ENCODE peak calls at places on chromosome 13, in seven cellular contexts. T is left lung, L is left ventricle myocardium inferior, R is cardiac fibroblast, U is pancreas, P is AG04449, S is suprapubic skin. W is an unnamed sample.

GRCh38 chr13:102244617-102245227 is 157.1 kb downstream of the FGF14 start:
- DNase-seq in S (no peak), U (no peak), R (no peak), T (no peak), P (no peak), L (no peak), W (no peak)

GRCh38 chr13:29532821-29533220 is 62.7 kb downstream of the SLC7A1 start:
- DNase-seq in U (no peak), R (no peak), T (peak), S (no peak), L (no peak), P (no peak), W (no peak)

GRCh38 chr13:22130254-22130653 is 459.4 kb downstream of the FGF9 start:
- DNase-seq in L (no peak), U (no peak), P (no peak), T (no peak), R (no peak), S (no peak), W (no peak)

GRCh38 chr13:99797716-99798115 is 173.9 kb downstream of the ZIC5 start:
- DNase-seq in U (no peak), P (no peak), R (no peak), S (no peak), T (no peak), L (no peak), W (no peak)

GRCh38 chr13:79445968-79446645 is 34.8 kb upstream of the NDFIP2 start:
- DNase-seq in U (no peak), L (no peak), T (no peak), P (no peak), R (no peak), S (no peak), W (no peak)

GRCh38 chr13:27117947-27118346 is 53.7 kb downstream of the USP12 start:
- DNase-seq in S (no peak), R (no peak), L (no peak), U (no peak), P (no peak), T (no peak), W (no peak)

GRCh38 chr13:99548448-99548847 is 47.2 kb downstream of the TM9SF2 start:
- DNase-seq in S (no peak), L (no peak), R (no peak), T (no peak), U (no peak), P (no peak), W (no peak)

GRCh38 chr13:43516401-43516826 is 270.4 kb downstream of the ENOX1 start:
- DNase-seq in T (no peak), R (peak), S (no peak), U (no peak), L (no peak), P (peak), W (peak)

GRCh38 chr13:43078399-43078798 is 55.0 kb downstream of the DNAJC15 start:
- DNase-seq in T (no peak), R (no peak), L (no peak), S (no peak), P (no peak), U (no peak), W (no peak)

GRCh38 chr13:79457948-79458347 is 23.0 kb upstream of the NDFIP2 start:
- DNase-seq in U (no peak), S (no peak), L (no peak), T (no peak), P (no peak), R (peak), W (peak)

GRCh38 chr13:97262058-97262457 is 39.9 kb downstream of the MBNL2 start:
- DNase-seq in T (no peak), P (no peak), S (no peak), L (no peak), U (no peak), R (no peak), W (no peak)

GRCh38 chr13:46596501-46596900 is 43.5 kb downstream of the LRCH1 start:
- DNase-seq in U (no peak), T (no peak), S (no peak), L (no peak), R (no peak), P (no peak), W (no peak)

GRCh38 chr13:100645382-100645781 is 29.2 kb downstream of the TMTC4 start:
- DNase-seq in S (no peak), P (no peak), R (no peak), T (no peak), U (no peak), L (no peak), W (no peak)

GRCh38 chr13:50319603-50320296 is 304.5 kb downstream of the KCNRG start:
- DNase-seq in R (peak), T (no peak), L (no peak), P (peak), U (no peak), S (no peak), W (no peak)

GRCh38 chr13:41694902-41695301 is 237.6 kb downstream of the RGCC start:
- DNase-seq in U (no peak), S (no peak), R (peak), P (peak), L (peak), T (no peak), W (peak)

GRCh38 chr13:65660696-65661095 is 1569.4 kb downstream of the PCDH9 start:
- DNase-seq in T (no peak), L (no peak), P (no peak), R (no peak), U (no peak), S (no peak), W (no peak)

GRCh38 chr13:19596960-19597361 is 35.6 kb upstream of the TPTE2 start:
- DNase-seq in L (no peak), R (no peak), P (no peak), T (no peak), U (no peak), S (no peak), W (no peak)

GRCh38 chr13:27965740-27966640 is 3.1 kb downstream of the CDX2 start:
- DNase-seq in L (no peak), S (no peak), T (no peak), U (peak), P (no peak), R (no peak), W (no peak)

GRCh38 chr13:97627566-97627965 is 193.6 kb downstream of the RAP2A start:
- DNase-seq in T (no peak), P (peak), U (no peak), R (peak), S (no peak), L (peak), W (peak)

GRCh38 chr13:48334534-48335127 is 31.1 kb downstream of the RB1 start:
- DNase-seq in P (no peak), L (no peak), S (no peak), U (no peak), R (peak), T (no peak), W (no peak)

GRCh38 chr13:98216135-98216565 is 39.1 kb upstream of the RNF113B start:
- DNase-seq in L (peak), S (no peak), U (no peak), P (no peak), T (no peak), R (peak), W (peak)

GRCh38 chr13:110685305-110685704 is 20.6 kb downstream of the CARS2 start:
- DNase-seq in T (no peak), S (no peak), P (peak), U (no peak), R (no peak), L (no peak), W (no peak)

GRCh38 chr13:49435992-49436391 is 7.9 kb downstream of the CAB39L start:
- DNase-seq in U (no peak), P (no peak), L (no peak), S (no peak), T (no peak), R (peak), W (no peak)

GRCh38 chr13:98033277-98034247 is 80.1 kb downstream of the IPO5 start:
- DNase-seq in R (peak), U (no peak), L (no peak), P (peak), T (no peak), S (no peak), W (no peak)

GRCh38 chr13:48908381-48909087 is 67.2 kb upstream of the FNDC3A start:
- DNase-seq in T (no peak), L (no peak), S (no peak), R (peak), P (no peak), U (no peak), W (no peak)

GRCh38 chr13:29999492-30000372 is 149.3 kb upstream of the UBL3 start:
- DNase-seq in S (no peak), U (no peak), R (no peak), P (no peak), L (no peak), T (no peak), W (no peak)

GRCh38 chr13:98869408-98870090 is 108.3 kb downstream of the DOCK9 start:
- DNase-seq in R (peak), T (no peak), L (peak), S (no peak), P (no peak), U (no peak), W (no peak)

GRCh38 chr13:113804703-113805430 is 45.8 kb downstream of the TMEM255B start:
- DNase-seq in S (no peak), P (no peak), U (peak), R (no peak), L (peak), T (peak), W (no peak)
- TF ChIP-seq CTCF in S (no peak), P (no peak), U (no peak), R (no peak), L (no peak), T (no peak), W (no peak)

GRCh38 chr13:95267662-95268369 is 33.4 kb downstream of the ABCC4 start:
- DNase-seq in S (no peak), L (no peak), R (peak), U (no peak), P (peak), T (no peak), W (peak)
- H3K4me3 ChIP-seq in S (no peak), L (no peak), R (no peak), U (no peak), P (peak), T (no peak), W (no peak)

GRCh38 chr13:69935043-69935442 is 172.6 kb upstream of the ATXN8OS start:
- DNase-seq in L (no peak), S (no peak), R (no peak), U (no peak), T (no peak), P (no peak), W (no peak)
- TF ChIP-seq CTCF in L (no peak), S (no peak), R (no peak), U (no peak), T (no peak), P (no peak), W (no peak)

GRCh38 chr13:25493930-25494707 is 122.3 kb downstream of the ATP8A2 start:
- DNase-seq in L (no peak), S (no peak), R (no peak), P (no peak), T (no peak), U (no peak), W (no peak)

GRCh38 chr13:25490236-25490635 is 118.5 kb downstream of the ATP8A2 start:
- DNase-seq in S (no peak), U (no peak), R (no peak), P (no peak), L (no peak), T (no peak), W (no peak)

GRCh38 chr13:25494708-25495411 is 123.1 kb downstream of the ATP8A2 start:
- DNase-seq in U (no peak), P (no peak), S (no peak), T (no peak), L (no peak), R (no peak), W (no peak)

DNA sequence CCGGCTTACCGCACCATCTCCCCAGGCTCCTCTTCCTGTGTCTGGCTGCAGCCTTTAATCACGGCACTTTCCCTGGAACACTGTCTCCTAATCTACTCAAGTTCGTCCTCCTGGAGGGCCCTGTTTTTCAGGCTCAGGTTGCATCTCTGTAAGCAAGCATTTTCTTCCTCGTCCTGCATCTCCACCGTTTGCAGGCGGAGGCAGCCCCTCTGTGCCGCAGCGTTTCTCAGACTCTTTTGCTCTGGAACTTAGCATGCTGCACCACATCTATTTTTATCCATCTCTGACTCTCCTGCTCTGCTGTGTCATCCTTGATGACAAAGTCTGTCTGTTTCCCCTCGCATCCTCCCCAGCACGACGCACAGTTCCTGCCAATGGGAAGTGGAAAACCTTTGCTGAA is 117.5 kb downstream of the ATP8A2 start:
- DNase-seq in L (no peak), U (no peak), P (no peak), T (no peak), S (no peak), R (no peak), W (no peak)
- H3K4me3 ChIP-seq in L (no peak), U (no peak), P (no peak), T (no peak), S (no peak), R (no peak), W (no peak)

GRCh38 chr13:60221581-60221980 is 57.9 kb upstream of the DIAPH3 start:
- DNase-seq in L (no peak), P (no peak), T (no peak), R (no peak), U (no peak), S (no peak), W (no peak)

GRCh38 chr13:60214213-60215079 is 50.7 kb upstream of the DIAPH3 start:
- DNase-seq in U (no peak), S (no peak), T (no peak), L (no peak), P (no peak), R (no peak), W (no peak)

DNA sequence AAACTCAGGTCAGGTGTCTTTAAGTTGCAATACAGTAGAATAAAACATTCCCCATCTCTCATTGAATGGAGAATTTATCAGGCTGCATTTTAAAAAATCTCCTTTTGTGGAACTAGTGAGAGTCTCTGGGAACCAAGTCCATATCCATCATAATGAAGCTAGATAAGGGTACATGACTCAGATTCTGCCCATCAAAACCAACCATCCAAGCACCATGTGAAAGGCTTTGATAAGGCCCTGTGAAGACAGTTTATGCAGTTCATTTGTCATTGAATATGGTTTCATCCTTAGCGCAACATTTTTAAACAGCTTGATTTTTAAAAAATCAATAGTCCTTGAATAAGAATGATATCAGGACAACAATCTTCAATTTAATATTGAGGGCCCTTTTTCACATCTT is 56.3 kb upstream of the DIAPH3 start:
- DNase-seq in U (no peak), S (no peak), T (no peak), R (no peak), L (no peak), P (no peak), W (no peak)
- TF ChIP-seq CTCF in U (no peak), S (no peak), T (no peak), R (no peak), L (no peak), P (no peak), W (no peak)

GRCh38 chr13:74077847-74078246 is 56.4 kb downstream of the KLF12 start:
- DNase-seq in R (peak), U (no peak), S (no peak), P (no peak), T (no peak), L (no peak), W (no peak)

GRCh38 chr13:74073231-74073630 is 61.0 kb downstream of the KLF12 start:
- DNase-seq in P (no peak), U (no peak), S (no peak), T (no peak), R (no peak), L (no peak), W (no peak)

GRCh38 chr13:74070513-74070912 is 63.7 kb downstream of the KLF12 start:
- DNase-seq in U (no peak), R (no peak), S (no peak), T (no peak), P (no peak), L (no peak), W (no peak)

GRCh38 chr13:74077375-74077774 is 56.8 kb downstream of the KLF12 start:
- DNase-seq in T (no peak), R (no peak), S (no peak), P (no peak), L (no peak), U (no peak), W (no peak)

GRCh38 chr13:74074723-74075122 is 59.5 kb downstream of the KLF12 start:
- DNase-seq in S (no peak), R (peak), L (no peak), T (no peak), P (peak), U (no peak), W (no peak)
- H3K4me3 ChIP-seq in S (no peak), R (no peak), L (no peak), T (no peak), P (no peak), U (no peak), W (no peak)

DNA sequence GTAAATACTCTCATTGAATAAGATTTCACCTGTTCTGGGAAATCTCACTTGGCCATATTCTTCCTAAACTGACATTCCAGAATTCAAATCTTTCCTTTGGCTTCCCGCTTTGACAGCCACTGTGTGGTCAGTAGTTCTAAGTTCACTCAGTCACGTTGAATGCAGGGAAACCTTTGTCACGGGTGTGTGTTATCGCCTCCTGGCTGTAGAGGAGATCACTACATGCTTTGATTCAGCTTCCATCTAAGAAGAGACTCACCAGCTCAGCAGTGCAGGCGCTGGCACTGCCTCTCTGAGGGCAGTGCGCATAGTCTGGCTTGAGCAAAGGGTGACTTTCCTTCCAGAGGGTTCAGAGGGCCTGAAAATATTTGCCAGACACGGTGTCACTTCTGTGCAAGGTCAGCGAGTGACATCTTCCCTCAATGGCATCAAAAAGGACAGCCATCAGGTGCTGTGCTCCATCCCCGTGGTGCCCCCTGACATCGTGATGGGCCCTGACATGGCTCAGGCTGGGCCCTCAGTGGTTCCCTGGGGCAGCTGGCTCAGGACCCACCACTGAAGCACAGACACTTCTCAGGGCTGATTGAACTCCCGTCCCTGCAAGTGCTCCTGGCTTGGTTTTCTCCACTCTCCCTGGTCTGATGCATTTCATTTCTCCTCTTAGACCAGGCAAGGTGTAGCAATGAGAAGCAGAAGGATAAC is 635.4 kb upstream of the ARGLU1 start:
- DNase-seq in T (peak), L (no peak), S (no peak), R (peak), P (no peak), U (no peak), W (no peak)
- TF ChIP-seq CTCF in T (no peak), L (peak), S (no peak), R (peak), P (no peak), U (no peak), W (peak)

W was measured in AG04450.